ENCODE peak calls at places on chromosomes 4 and X, in seven cellular contexts. X, W, O, L, N, B and T are unnamed samples.

GRCh38 chr4:5912614-5913019 is 19.7 kb upstream of the CRMP1 start:
- DNase-seq in X (peak; percentile 54), W (no peak), O (no peak), L (no peak), N (no peak), B (no peak), T (no peak)

GRCh38 chrX:42988700-42989099 is 210.7 kb upstream of the PPP1R2C start:
- DNase-seq in X (no peak), W (no peak), O (no peak), L (no peak), N (no peak), B (no peak), T (no peak)

GRCh38 chr4:8759987-8760386 is 111.7 kb downstream of the HMX1 start:
- DNase-seq in X (no peak), W (no peak), O (no peak), L (no peak), N (no peak), B (no peak), T (peak; percentile 20)

GRCh38 chr4:4293279-4293678 is 3.2 kb downstream of the ZBTB49 start:
- DNase-seq in X (no peak), W (no peak), O (no peak), L (no peak), N (no peak), B (no peak), T (no peak)

GRCh38 chrX:78886550-78886949 is 58.6 kb upstream of the P2RY10 start:
- DNase-seq in X (peak; percentile 8), W (no peak), O (no peak), L (peak; percentile 25), N (peak; percentile 0), B (peak; percentile 11), T (no peak)

GRCh38 chr4:77184018-77184417 is 27.0 kb downstream of the CCNG2 start:
- DNase-seq in X (no peak), W (no peak), O (no peak), L (no peak), N (no peak), B (no peak), T (no peak)

GRCh38 chr4:137474711-137475301 is 57.5 kb downstream of the PCDH18 start:
- DNase-seq in X (no peak), W (no peak), O (no peak), L (peak; percentile 90), N (no peak), B (peak; percentile 75), T (no peak)

GRCh38 chrX:21926527-21927278 is 13.8 kb upstream of the SMS start:
- DNase-seq in X (peak; percentile 51), W (no peak), O (peak; percentile 86), L (peak; percentile 95), N (no peak), B (peak; percentile 97), T (no peak)

GRCh38 chrX:10579018-10579752 is 41.2 kb downstream of the MID1 start:
- DNase-seq in X (no peak), W (no peak), O (no peak), L (peak; percentile 76), N (no peak), B (peak; percentile 81), T (no peak)

GRCh38 chr4:86664959-86665358 is 70.8 kb downstream of the PTPN13 start:
- DNase-seq in X (peak; percentile 27), W (no peak), O (peak; percentile 68), L (peak; percentile 91), N (no peak), B (peak; percentile 71), T (no peak)

GRCh38 chrX:3651272-3651671 is 62.2 kb downstream of the PRKX start:
- DNase-seq in X (peak; percentile 12), W (no peak), O (no peak), L (peak; percentile 58), N (no peak), B (peak; percentile 51), T (no peak)

GRCh38 chr4:183599690-183600089 is 59.3 kb downstream of the RWDD4 start:
- DNase-seq in X (no peak), W (no peak), O (no peak), L (no peak), N (no peak), B (no peak), T (no peak)

GRCh38 chr4:7771056-7771455 is 168.6 kb downstream of the AFAP1 start:
- DNase-seq in X (no peak), W (peak; percentile 50), O (no peak), L (no peak), N (no peak), B (no peak), T (no peak)

GRCh38 chr4:130632731-130633604 is 1537.0 kb downstream of the C4orf33 start:
- DNase-seq in X (peak; percentile 2), W (no peak), O (no peak), L (peak; percentile 77), N (no peak), B (no peak), T (no peak)

GRCh38 chr4:115790812-115791211 is 677.4 kb upstream of the NDST4 start:
- DNase-seq in X (no peak), W (no peak), O (no peak), L (no peak), N (no peak), B (no peak), T (no peak)

GRCh38 chr4:94641702-94642560 is 115.8 kb upstream of the BMPR1B start:
- DNase-seq in X (no peak), W (no peak), O (no peak), L (peak; percentile 66), N (no peak), B (peak; percentile 47), T (no peak)

GRCh38 chr4:74821541-74821940 is 27.2 kb upstream of the BTC start:
- DNase-seq in X (no peak), W (no peak), O (no peak), L (no peak), N (no peak), B (no peak), T (no peak)

GRCh38 chr4:3330682-3331081 is 37.9 kb downstream of the RGS12 start:
- DNase-seq in X (no peak), W (no peak), O (no peak), L (no peak), N (no peak), B (no peak), T (peak; percentile 4)

GRCh38 chr4:11548529-11549176 is 120.0 kb upstream of the HS3ST1 start:
- DNase-seq in X (no peak), W (no peak), O (no peak), L (no peak), N (no peak), B (peak; percentile 27), T (no peak)

GRCh38 chr4:10017037-10017893 is 4.0 kb downstream of the SLC2A9 start:
- DNase-seq in X (no peak), W (no peak), O (no peak), L (no peak), N (no peak), B (no peak), T (no peak)

GRCh38 chr4:2935762-2936743 is 27.2 kb downstream of the NOP14 start:
- DNase-seq in X (no peak), W (no peak), O (no peak), L (peak; percentile 58), N (no peak), B (peak; percentile 37), T (peak; percentile 36)

GRCh38 chr4:183242291-183242690 is 77.8 kb downstream of the CLDN22 start:
- DNase-seq in X (no peak), W (no peak), O (no peak), L (no peak), N (no peak), B (no peak), T (no peak)

GRCh38 chr4:89915151-89915550 is 20.5 kb downstream of the MMRN1 start:
- DNase-seq in X (no peak), W (no peak), O (no peak), L (no peak), N (no peak), B (no peak), T (no peak)

GRCh38 chrX:140318306-140318705 is 186.6 kb downstream of the SOX3 start:
- DNase-seq in X (no peak), W (no peak), O (no peak), L (no peak), N (no peak), B (no peak), T (no peak)

GRCh38 chr4:169272265-169272886 is 1.6 kb upstream of the SH3RF1 start:
- DNase-seq in X (no peak), W (no peak), O (peak; percentile 84), L (peak; percentile 83), N (no peak), B (peak; percentile 59), T (no peak)
- H3K4me3 ChIP-seq in X (peak overlapping the region; percentile 82), W (no peak overlapping the region), O (peak overlapping the region; percentile 85), L (peak overlapping the region; percentile 4), N (no peak overlapping the region), B (no peak overlapping the region), T (peak overlapping the region; percentile 98)

DNA sequence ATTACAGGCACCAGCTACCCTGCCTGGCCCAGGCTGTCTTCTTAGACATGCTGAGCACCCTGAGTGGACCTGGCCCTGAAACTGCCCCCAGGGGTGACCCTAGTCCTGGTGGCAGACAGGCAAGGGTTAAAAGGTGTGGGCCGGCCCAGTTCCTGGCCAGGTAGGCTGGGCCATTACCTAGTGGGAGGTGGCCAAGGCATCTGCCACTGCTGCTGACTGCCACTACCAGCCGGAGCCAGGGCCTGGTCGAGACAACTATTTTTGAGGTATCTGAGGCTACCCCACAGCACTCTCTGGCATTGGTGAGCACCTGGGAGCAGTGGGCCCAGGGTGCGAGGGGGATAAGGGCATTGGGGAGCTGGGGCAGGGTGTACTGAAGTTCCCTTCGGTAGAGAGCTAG is at the start of gene CCDC120:
- DNase-seq in X (peak; percentile 62), W (no peak), O (no peak), L (no peak), N (no peak), B (no peak), T (no peak)
- H3K4me3 ChIP-seq in X (peak within 1 kb of the TSS; percentile 55), W (no peak within 1 kb of the TSS), O (no peak within 1 kb of the TSS), L (no peak within 1 kb of the TSS), N (no peak within 1 kb of the TSS), B (no peak within 1 kb of the TSS), T (no peak within 1 kb of the TSS)

GRCh38 chr4:47031011-47031678 is at the start of gene GABRB1:
- DNase-seq in X (peak; percentile 76), W (peak; percentile 11), O (no peak), L (peak; percentile 72), N (peak; percentile 66), B (peak; percentile 61), T (peak; percentile 74)
- H3K4me3 ChIP-seq in X (peak within 1 kb of the TSS; percentile 69), W (no peak within 1 kb of the TSS), O (peak within 1 kb of the TSS; percentile 67), L (peak within 1 kb of the TSS; percentile 64), N (peak within 1 kb of the TSS; percentile 40), B (peak within 1 kb of the TSS; percentile 56), T (peak within 1 kb of the TSS; percentile 68)

GRCh38 chr4:14582658-14583057 is 419.6 kb upstream of the CPEB2 start:
- DNase-seq in X (no peak), W (no peak), O (no peak), L (no peak), N (no peak), B (no peak), T (no peak)
- H3K4me3 ChIP-seq in X (no peak overlapping the region), W (no peak overlapping the region), O (no peak overlapping the region), L (no peak overlapping the region), N (no peak overlapping the region), B (no peak overlapping the region), T (no peak overlapping the region)